ENCODE peak calls at places on chromosomes 1 and 21, in seven cellular contexts. J, M, P, X, N, A and O are unnamed samples.

GRCh38 chr1:45668526-45668925 is 17.8 kb downstream of the GPBP1L1 start:
- DNase-seq in J (no peak), M (no peak), P (no peak), X (no peak), N (no peak), A (no peak), O (no peak)

GRCh38 chr21:21057349-21058062 is 59.3 kb downstream of the NCAM2 start:
- DNase-seq in J (no peak), M (no peak), P (no peak), X (no peak), N (no peak), A (no peak), O (no peak)

GRCh38 chr1:147723691-147724323 is 36.6 kb downstream of the GJA5 start:
- DNase-seq in J (no peak), M (peak), P (no peak), X (no peak), N (peak), A (peak), O (peak)

GRCh38 chr1:25780318-25781129 is 19.5 kb upstream of the SELENON start:
- DNase-seq in J (no peak), M (no peak), P (no peak), X (no peak), N (no peak), A (no peak), O (no peak)

GRCh38 chr1:109771712-109772657 is 8.3 kb upstream of the EPS8L3 start:
- DNase-seq in J (no peak), M (no peak), P (no peak), X (no peak), N (no peak), A (no peak), O (no peak)

GRCh38 chr1:176068256-176068655 is 138.8 kb downstream of the COP1 start:
- DNase-seq in J (no peak), M (no peak), P (no peak), X (no peak), N (no peak), A (no peak), O (no peak)

GRCh38 chr1:207251066-207251465 is 70.4 kb upstream of the CD55 start:
- DNase-seq in J (no peak), M (no peak), P (no peak), X (no peak), N (no peak), A (no peak), O (no peak)

GRCh38 chr1:208668991-208669390 is 424.8 kb upstream of the PLXNA2 start:
- DNase-seq in J (no peak), M (no peak), P (no peak), X (no peak), N (no peak), A (peak), O (no peak)

GRCh38 chr1:74280642-74281396 is 45.6 kb downstream of the TNNI3K start:
- DNase-seq in J (no peak), M (no peak), P (no peak), X (no peak), N (no peak), A (peak), O (no peak)

GRCh38 chr1:110615548-110616130 is 9.5 kb upstream of the KCNA2 start:
- DNase-seq in J (peak), M (peak), P (peak), X (peak), N (peak), A (peak), O (peak)

GRCh38 chr21:41605934-41606285 is 98.0 kb upstream of the TMPRSS2 start:
- DNase-seq in J (no peak), M (no peak), P (no peak), X (no peak), N (no peak), A (no peak), O (no peak)

GRCh38 chr1:25126568-25126967 is 105.7 kb downstream of the SYF2 start:
- DNase-seq in J (no peak), M (no peak), P (no peak), X (no peak), N (no peak), A (no peak), O (no peak)

GRCh38 chr1:23553206-23553895 is 6.0 kb downstream of the ID3 start:
- DNase-seq in J (no peak), M (no peak), P (no peak), X (no peak), N (no peak), A (no peak), O (no peak)

GRCh38 chr1:33346921-33347649 is 26.2 kb upstream of the A3GALT2 start:
- DNase-seq in J (peak), M (no peak), P (no peak), X (no peak), N (peak), A (peak), O (no peak)

GRCh38 chr1:22428672-22429071 is 23.0 kb upstream of the ZBTB40 start:
- DNase-seq in J (peak), M (no peak), P (peak), X (no peak), N (peak), A (peak), O (peak)

GRCh38 chr1:89603651-89604413 is 29.1 kb upstream of the LRRC8C start:
- DNase-seq in J (peak), M (no peak), P (no peak), X (no peak), N (no peak), A (peak), O (no peak)

GRCh38 chr1:20530901-20531300 is 21.5 kb upstream of the FAM43B start:
- DNase-seq in J (no peak), M (peak), P (no peak), X (no peak), N (no peak), A (peak), O (no peak)

GRCh38 chr21:31781737-31782136 is 49.8 kb upstream of the SCAF4 start:
- DNase-seq in J (no peak), M (peak), P (no peak), X (no peak), N (no peak), A (peak), O (no peak)

GRCh38 chr1:151494741-151495281 is 16.4 kb upstream of the CGN start:
- DNase-seq in J (peak), M (no peak), P (no peak), X (no peak), N (peak), A (peak), O (no peak)

GRCh38 chr1:158689841-158690240 is 3.3 kb upstream of the SPTA1 start:
- DNase-seq in J (no peak), M (no peak), P (no peak), X (no peak), N (no peak), A (no peak), O (no peak)

GRCh38 chr1:54604572-54605370 is 18.6 kb downstream of the FAM151A start:
- DNase-seq in J (peak), M (no peak), P (peak), X (no peak), N (no peak), A (no peak), O (peak)

GRCh38 chr1:24236170-24237045 is 49.3 kb upstream of the IFNLR1 start:
- DNase-seq in J (no peak), M (no peak), P (no peak), X (peak), N (peak), A (peak), O (peak)